ENCODE peak calls at places on chromosomes 16 and 17, in six cellular contexts. K is skeletal muscle cell; N is activated gamma-delta T cell treated with Interleukin-2 at 50 U/mL for 16 hours; D is naive B cell; O is stimulated activated CD4-positive, alpha-beta T cell treated with anti-CD3 and anti-CD28 coated beads, Interleukin-12 subunit alpha, Interleukin-12 subunit beta, amount 100 ng/mL, for 4 hours; H is GM13976. W is an unnamed sample.

GRCh38 chr17:71409712-71410111 is 711.1 kb upstream of the SOX9 start:
- DNase-seq in O (no peak), D (no peak), N (no peak), H (no peak), K (peak; percentile 74), W (no peak)

GRCh38 chr16:14205666-14206065 is 134.5 kb downstream of the MRTFB start:
- DNase-seq in O (no peak), N (no peak), D (no peak), K (no peak), H (peak; percentile 20), W (no peak)

GRCh38 chr17:17041018-17041521 is 1.2 kb upstream of the MPRIP start:
- DNase-seq in H (no peak), K (peak; percentile 62), D (no peak), O (no peak), N (no peak), W (no peak)

GRCh38 chr16:85431431-85432124 is 181.5 kb upstream of the GSE1 start:
- DNase-seq in O (no peak), D (no peak), H (no peak), N (no peak), K (no peak), W (no peak)

GRCh38 chr17:55770220-55770870 is 19.5 kb downstream of the PCTP start:
- DNase-seq in H (peak; percentile 49), N (no peak), O (no peak), K (peak; percentile 39), D (no peak), W (no peak)

GRCh38 chr16:30747331-30747730 is 894 bp upstream of the PHKG2 start:
- DNase-seq in D (no peak), K (peak; percentile 33), O (no peak), N (no peak), H (no peak), W (no peak)

GRCh38 chr16:181668-182021 is 1.4 kb downstream of the HBQ1 start:
- DNase-seq in D (no peak), N (no peak), K (no peak), H (no peak), O (no peak), W (no peak)

GRCh38 chr16:75580-76501 is 2.2 kb upstream of the MPG start:
- DNase-seq in N (no peak), H (no peak), D (no peak), O (no peak), K (peak; percentile 71), W (no peak)

GRCh38 chr16:23651943-23652468 is 10.7 kb downstream of the DCTN5 start:
- DNase-seq in N (no peak), O (no peak), D (no peak), K (no peak), H (peak; percentile 38), W (peak; percentile 34)

GRCh38 chr16:2955779-2956565 is 8.1 kb upstream of the KREMEN2 start:
- DNase-seq in D (no peak), N (no peak), O (no peak), K (no peak), H (no peak), W (peak; percentile 32)

GRCh38 chr16:87729266-87729954 is 36.4 kb downstream of the KLHDC4 start:
- DNase-seq in H (no peak), O (no peak), D (no peak), N (no peak), K (no peak), W (no peak)

W was measured in GM06990.